ENCODE peak calls at places on chromosome 10, in nine cellular contexts. S is Caco-2, N is fibroblast of mammary gland, E is IMR-90, W is fibroblast of lung, D is cardiac muscle cell, P is testis, V is lung, B is AG10803. Y is an unnamed sample.

GRCh38 chr10:57494481-57494880 is 773.2 kb downstream of the IPMK start:
- DNase-seq in E (no peak), N (no peak), W (no peak), B (no peak), S (no peak), D (no peak), V (no peak), P (no peak), Y (no peak)

GRCh38 chr10:33217854-33218253 is 116.6 kb downstream of the NRP1 start:
- DNase-seq in E (no peak), N (no peak), D (no peak), B (no peak), P (no peak), W (peak; percentile 63), V (no peak), S (no peak), Y (no peak)

GRCh38 chr10:106652279-106652678 is 512.2 kb downstream of the SORCS1 start:
- DNase-seq in V (no peak), B (no peak), S (no peak), P (no peak), E (no peak), D (no peak), N (no peak), W (no peak), Y (no peak)

GRCh38 chr10:14099885-14100284 is 230.8 kb downstream of the FRMD4A start:
- DNase-seq in W (no peak), D (no peak), B (no peak), E (no peak), N (no peak), V (no peak), S (no peak), P (no peak), Y (no peak)

GRCh38 chr10:27998954-27999275 is at the start of gene ODAD2:
- DNase-seq in N (no peak), D (no peak), B (no peak), P (no peak), W (no peak), V (no peak), E (no peak), S (no peak), Y (no peak)

GRCh38 chr10:102675887-102676616 is 31.8 kb downstream of the TRIM8 start:
- DNase-seq in N (peak; percentile 84), E (peak; percentile 98), D (peak; percentile 95), V (no peak), B (peak; percentile 96), P (no peak), W (peak; percentile 98), S (no peak), Y (peak; percentile 92)

GRCh38 chr10:104120512-104120902 is 1.5 kb upstream of the SFR1 start:
- DNase-seq in S (no peak), P (no peak), W (no peak), D (no peak), B (no peak), E (no peak), N (no peak), V (no peak), Y (no peak)

GRCh38 chr10:13224210-13224995 is 9.8 kb downstream of the UCMA start:
- DNase-seq in N (no peak), P (no peak), E (no peak), V (no peak), D (peak; percentile 4), W (no peak), B (no peak), S (no peak), Y (no peak)

DNA sequence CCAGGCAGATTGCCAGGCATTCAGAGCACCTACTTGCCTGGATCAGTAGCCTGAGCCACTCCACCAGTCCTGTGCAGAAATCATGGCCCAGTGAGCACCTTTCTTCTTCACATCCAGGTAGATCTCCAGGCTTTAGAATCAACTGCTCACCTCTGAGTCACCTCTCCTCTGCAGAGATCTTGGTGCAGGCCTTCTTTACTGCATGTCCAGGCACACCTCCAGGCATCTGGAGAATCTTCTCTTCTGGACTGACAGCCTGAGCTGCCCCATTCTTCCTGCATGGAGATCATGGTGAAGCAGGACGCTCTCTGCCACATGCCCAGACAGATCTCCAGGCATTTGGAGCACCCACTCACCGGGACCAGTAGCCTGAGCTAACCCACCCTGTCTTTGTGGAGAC is 894.5 kb upstream of the MBL2 start:
- DNase-seq in N (no peak), B (no peak), V (no peak), E (no peak), P (no peak), D (no peak), S (no peak), W (no peak), Y (no peak)
- TF ChIP-seq CTCF in N (no peak), B (no peak), V (no peak), E (no peak), P (no peak), D (no peak), S (no peak), W (no peak), Y (no peak)

GRCh38 chr10:132425029-132425758 is 28.2 kb downstream of the PWWP2B start:
- DNase-seq in E (no peak), W (no peak), B (no peak), N (no peak), V (no peak), S (no peak), P (no peak), D (no peak), Y (no peak)

GRCh38 chr10:132427939-132428367 is 31.0 kb downstream of the PWWP2B start:
- DNase-seq in B (no peak), P (no peak), D (no peak), N (no peak), W (no peak), V (no peak), E (no peak), S (no peak), Y (no peak)

GRCh38 chr10:132429281-132430230 is 32.6 kb downstream of the PWWP2B start:
- DNase-seq in V (no peak), B (no peak), D (no peak), N (no peak), E (no peak), S (no peak), W (no peak), P (no peak), Y (no peak)

GRCh38 chr10:132428486-132428885 is 31.5 kb downstream of the PWWP2B start:
- DNase-seq in E (no peak), V (no peak), W (no peak), N (no peak), P (no peak), B (no peak), S (no peak), D (no peak), Y (no peak)

GRCh38 chr10:132427071-132427771 is 30.2 kb downstream of the PWWP2B start:
- DNase-seq in N (no peak), W (no peak), V (no peak), S (no peak), B (no peak), D (no peak), E (no peak), P (no peak), Y (no peak)
- TF ChIP-seq CTCF in N (no peak), W (no peak), V (no peak), S (no peak), B (no peak), D (no peak), E (no peak), P (no peak), Y (no peak)

GRCh38 chr10:31033166-31033565 is 1.5 kb upstream of the ZNF438 start:
- DNase-seq in V (no peak), P (no peak), E (no peak), D (no peak), S (no peak), N (no peak), W (no peak), B (peak; percentile 25), Y (no peak)

GRCh38 chr10:31031666-31032514 is at the start of gene ZNF438:
- DNase-seq in S (peak; percentile 96), E (peak; percentile 95), W (peak; percentile 92), D (peak; percentile 98), V (peak; percentile 96), P (peak; percentile 97), N (peak; percentile 95), B (peak; percentile 95), Y (peak; percentile 98)

GRCh38 chr10:31031205-31031665 is 430 bp downstream of the ZNF438 start:
- DNase-seq in B (no peak), N (no peak), V (no peak), D (no peak), W (no peak), P (no peak), S (no peak), E (no peak), Y (peak; percentile 92)

GRCh38 chr10:31034041-31034918 is 2.6 kb upstream of the ZNF438 start:
- DNase-seq in E (peak; percentile 97), N (peak; percentile 96), D (peak; percentile 94), W (peak; percentile 99), P (no peak), B (peak; percentile 98), V (no peak), S (no peak), Y (peak; percentile 96)

DNA sequence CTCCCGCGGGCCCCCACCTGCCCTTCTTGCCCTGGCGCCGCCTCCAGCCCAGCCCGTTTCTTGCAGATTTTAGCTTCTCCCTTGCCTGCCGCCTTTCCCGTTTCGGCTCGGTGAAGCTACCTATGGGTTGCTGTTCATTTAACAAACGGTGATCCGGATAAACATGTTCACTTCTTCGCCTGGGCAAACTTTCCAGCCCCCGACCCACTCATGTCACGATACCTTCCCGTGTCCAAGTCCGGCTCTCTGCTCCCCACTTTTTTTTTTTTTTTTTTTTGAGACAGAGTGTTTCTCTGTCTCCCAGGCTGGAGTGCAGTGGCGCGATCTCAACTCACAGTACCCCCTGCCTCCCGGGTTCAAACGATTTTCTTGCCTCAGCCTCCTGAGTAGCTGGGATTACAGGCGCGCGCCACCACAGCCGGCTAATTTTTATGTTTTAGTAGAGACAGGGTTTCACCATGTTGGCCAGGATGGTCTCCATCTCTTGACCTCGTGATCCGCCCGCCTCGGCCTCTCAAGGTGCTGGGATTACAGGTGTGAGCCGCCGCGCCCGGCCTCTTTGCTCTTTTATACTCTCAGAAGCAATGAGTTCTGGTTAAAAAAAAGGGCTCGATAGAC is 959 bp upstream of the ZNF438 start:
- DNase-seq in B (no peak), P (peak; percentile 20), W (no peak), E (no peak), D (no peak), S (no peak), V (no peak), N (no peak), Y (no peak)
- TF ChIP-seq CTCF in B (no peak), P (no peak), W (no peak), E (no peak), D (no peak), S (no peak), V (no peak), N (no peak), Y (no peak)

GRCh38 chr10:24554036-24554435 is 169.7 kb downstream of the ARHGAP21 start:
- DNase-seq in W (no peak), B (no peak), N (no peak), P (no peak), V (no peak), D (no peak), E (no peak), S (no peak), Y (no peak)

GRCh38 chr10:24561453-24561852 is 162.2 kb downstream of the ARHGAP21 start:
- DNase-seq in V (no peak), D (no peak), E (peak; percentile 4), S (no peak), N (peak; percentile 62), B (peak; percentile 15), W (peak; percentile 20), P (no peak), Y (peak; percentile 26)

GRCh38 chr10:24553051-24553612 is 170.6 kb downstream of the ARHGAP21 start:
- DNase-seq in N (no peak), B (no peak), V (no peak), P (no peak), S (no peak), W (no peak), D (no peak), E (no peak), Y (no peak)

GRCh38 chr10:24556137-24556536 is 167.6 kb downstream of the ARHGAP21 start:
- DNase-seq in N (no peak), P (no peak), V (no peak), W (peak; percentile 13), S (no peak), E (no peak), D (no peak), B (no peak), Y (no peak)

DNA sequence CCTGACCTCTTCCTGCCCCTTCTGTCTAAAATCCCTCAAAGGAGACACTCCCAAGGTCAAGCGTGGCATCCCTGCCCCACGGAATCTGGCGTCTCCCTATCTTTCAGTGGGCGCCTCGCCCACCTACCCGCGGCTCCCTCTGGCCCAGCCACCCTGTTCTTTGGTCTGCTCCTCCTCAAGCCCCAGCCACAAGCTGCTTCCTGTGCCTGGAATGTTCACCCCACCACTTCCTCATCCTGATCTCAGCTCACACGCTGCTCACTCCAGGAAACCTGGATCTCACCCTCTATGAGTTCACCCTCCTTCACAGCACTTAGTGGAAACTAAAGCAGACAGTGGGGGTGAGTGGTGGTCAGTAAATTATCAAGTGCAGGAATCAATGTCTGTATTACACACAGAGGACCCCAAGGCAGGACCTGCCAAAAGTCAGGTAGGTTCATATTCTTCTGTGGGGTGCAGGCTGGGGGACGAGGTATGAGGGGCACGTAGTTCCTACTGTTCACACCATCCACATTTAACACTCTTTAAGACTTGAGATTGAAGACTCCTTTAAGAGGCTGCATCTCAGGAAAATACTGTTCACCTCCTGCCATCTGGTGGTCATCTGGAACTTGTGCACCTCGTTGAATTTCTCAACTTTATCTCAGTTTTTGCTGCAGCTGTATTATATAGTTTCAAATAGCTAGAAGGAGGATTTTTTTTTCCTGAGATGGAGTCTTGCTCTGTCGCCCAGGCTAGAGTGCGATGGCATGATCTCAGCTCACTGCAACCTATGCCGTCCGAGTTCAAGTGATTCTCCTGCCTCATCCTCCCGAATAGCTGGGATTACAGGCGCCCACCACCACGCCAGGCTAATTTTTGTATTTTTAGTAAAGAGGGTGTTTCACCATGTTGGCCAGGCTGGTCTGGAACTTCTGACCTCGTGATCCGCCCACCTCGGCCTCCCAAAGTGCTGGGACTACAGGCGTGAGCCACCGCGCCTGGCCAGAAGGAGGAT is 166.6 kb downstream of the ARHGAP21 start:
- DNase-seq in W (peak; percentile 73), E (peak; percentile 79), P (peak; percentile 42), S (peak; percentile 68), V (no peak), N (peak; percentile 85), B (peak; percentile 76), D (peak; percentile 85), Y (peak; percentile 85)
- TF ChIP-seq CTCF in W (peak; percentile 64), E (peak; percentile 75), P (peak; percentile 50), S (peak; percentile 86), V (peak; percentile 24), N (peak; percentile 76), B (peak; percentile 80), D (peak; percentile 70), Y (peak; percentile 65)